ENCODE peak calls at places on chromosomes 16 and 17, in eight cellular contexts. P is Right ventricle myocardium superior; H is activated CD4-positive, alpha-beta T cell treated with anti-CD3 and anti-CD28 coated beads, Interleukin-2, amount 50 U/mL, for 1 hour; M is caudate nucleus; T is nephron progenitor cell; X is CD8-positive, alpha-beta memory T cell; J is neural progenitor cell; S is stimulated activated CD4-positive, alpha-beta T cell treated with anti-CD3 and anti-CD28 coated beads, Interleukin-4, amount 100 ng/mL, for 24 hours. U is an unnamed sample.

GRCh38 chr16:11493531-11493929 is 93.2 kb downstream of the LITAF start:
- DNase-seq in P (no peak), H (no peak), M (no peak), T (no peak), X (no peak), J (no peak), S (no peak), U (no peak)

GRCh38 chr17:38454528-38454927 is 26.3 kb downstream of the ARHGAP23 start:
- DNase-seq in P (peak; percentile 92), H (no peak), M (peak; percentile 75), T (no peak), X (no peak), J (no peak), S (no peak), U (no peak)

GRCh38 chr17:66354981-66355380 is 52.6 kb downstream of the PRKCA start:
- DNase-seq in P (no peak), H (no peak), M (no peak), T (no peak), X (no peak), J (no peak), S (no peak), U (no peak)

GRCh38 chr16:74710401-74710800 is 9.7 kb upstream of the MLKL start:
- DNase-seq in P (no peak), H (no peak), M (no peak), T (no peak), X (no peak), J (no peak), S (no peak), U (no peak)

GRCh38 chr17:19991252-19991885 is 13.7 kb upstream of the AKAP10 start:
- DNase-seq in P (no peak), H (no peak), M (no peak), T (no peak), X (no peak), J (no peak), S (no peak), U (no peak)

GRCh38 chr16:85136213-85136704 is 24.0 kb upstream of the CIBAR2 start:
- DNase-seq in P (peak; percentile 69), H (no peak), M (no peak), T (peak; percentile 49), X (no peak), J (no peak), S (no peak), U (no peak)

GRCh38 chr17:30829022-30829421 is 2.7 kb upstream of the ATAD5 start:
- DNase-seq in P (no peak), H (no peak), M (no peak), T (no peak), X (no peak), J (no peak), S (no peak), U (no peak)

GRCh38 chr17:33986088-33986487 is 269.0 kb upstream of the CCL2 start:
- DNase-seq in P (no peak), H (no peak), M (no peak), T (no peak), X (no peak), J (no peak), S (no peak), U (no peak)

GRCh38 chr16:58501242-58502131 is 1.5 kb downstream of the NDRG4 start:
- DNase-seq in P (no peak), H (peak; percentile 43), M (peak; percentile 47), T (peak; percentile 84), X (peak; percentile 24), J (peak; percentile 87), S (peak; percentile 41), U (no peak)

GRCh38 chr16:54185045-54185444 is 101.5 kb downstream of the IRX3 start:
- DNase-seq in P (no peak), H (no peak), M (no peak), T (no peak), X (no peak), J (no peak), S (no peak), U (no peak)

GRCh38 chr16:55993088-55993487 is 117.9 kb upstream of the CES5A start:
- DNase-seq in P (no peak), H (no peak), M (no peak), T (no peak), X (no peak), J (no peak), S (no peak), U (no peak)

GRCh38 chr16:65634291-65634690 is 512.4 kb upstream of the CDH11 start:
- DNase-seq in P (no peak), H (no peak), M (no peak), T (no peak), X (no peak), J (no peak), S (no peak), U (no peak)